ENCODE peak calls at places on chromosomes 4 and X, in eight cellular contexts. D is AG10803; T is NCI-H2081; M is brain microvascular endothelial cell; X is GM18507; H is cerebellum; O is naive thymus-derived CD8-positive, alpha-beta T cell; F is nephron progenitor cell. B is an unnamed sample.

GRCh38 chrX:46687619-46688018 is 71.3 kb downstream of the SLC9A7 start:
- DNase-seq in D (peak), X (no peak), T (no peak), H (no peak), M (no peak), F (no peak), O (no peak), B (no peak)

GRCh38 chrX:38558681-38559080 is 2.7 kb upstream of the TSPAN7 start:
- DNase-seq in X (no peak), T (no peak), F (no peak), H (no peak), O (no peak), D (no peak), M (no peak), B (no peak)

GRCh38 chr4:20652226-20652836 is 47.9 kb upstream of the PACRGL start:
- DNase-seq in M (no peak), O (no peak), T (no peak), X (no peak), D (no peak), H (no peak), F (no peak), B (no peak)

GRCh38 chr4:168514249-168514852 is 17.5 kb downstream of the PALLD start:
- DNase-seq in F (no peak), M (no peak), H (no peak), D (peak), X (no peak), T (peak), O (no peak), B (no peak)

GRCh38 chr4:94455081-94455480 is 3.3 kb downstream of the PDLIM5 start:
- DNase-seq in H (no peak), O (no peak), T (no peak), D (peak), M (peak), X (no peak), F (no peak), B (no peak)

GRCh38 chrX:17654116-17654515 is 83.2 kb upstream of the SCML1 start:
- DNase-seq in H (no peak), D (no peak), T (no peak), M (no peak), O (peak), F (peak), X (no peak), B (no peak)

GRCh38 chr4:6916587-6917444 is 7.2 kb downstream of the TBC1D14 start:
- DNase-seq in D (peak), O (no peak), T (no peak), X (no peak), M (no peak), F (no peak), H (no peak), B (no peak)

GRCh38 chr4:102723511-102723910 is 37.3 kb downstream of the MANBA start:
- DNase-seq in M (no peak), T (peak), D (peak), F (no peak), H (no peak), X (no peak), O (no peak), B (no peak)

GRCh38 chr4:15982833-15983528 is 20.0 kb upstream of the FGFBP2 start:
- DNase-seq in H (no peak), O (no peak), T (no peak), F (no peak), D (no peak), M (peak), X (no peak), B (no peak)